ENCODE peak calls at places on chromosome 4, in nine cellular contexts. J is A549, I is colonic mucosa, Y is PC-9, A is cardiac muscle cell, U is PC-3, O is testis, G is IMR-90, D is left lung. K is an unnamed sample. For H3K9me3 and H3K4me1, the result is how much of the 10 kb centered on the place peaks cover.

GRCh38 chr4:26992657-26993361 is 132.2 kb downstream of the STIM2 start:
- DNase-seq in G (peak), U (no peak), Y (no peak), J (no peak), O (peak), D (no peak), I (no peak), A (peak), K (no peak)

GRCh38 chr4:109873791-109874514 is 26.0 kb downstream of the LRIT3 start:
- DNase-seq in O (no peak), U (peak), D (no peak), G (peak), Y (no peak), I (no peak), A (no peak), J (no peak), K (no peak)

GRCh38 chr4:173370130-173370476 is 651 bp upstream of the SAP30 start:
- DNase-seq in I (no peak), D (peak), A (no peak), O (peak), Y (no peak), J (peak), G (no peak), U (no peak), K (peak)

GRCh38 chr4:2745981-2746806 is 9.9 kb downstream of the TNIP2 start:
- DNase-seq in A (no peak), U (peak), G (peak), I (no peak), O (no peak), D (peak), J (peak), Y (peak), K (no peak)

GRCh38 chr4:23877758-23878229 is 12.1 kb downstream of the PPARGC1A start:
- DNase-seq in G (peak), Y (no peak), U (no peak), J (no peak), I (peak), O (no peak), D (no peak), A (no peak), K (no peak)

GRCh38 chr4:108060164-108060563 is 70.5 kb downstream of the HADH start:
- DNase-seq in A (peak), U (peak), D (no peak), Y (no peak), I (no peak), G (peak), J (peak), O (peak), K (peak)

GRCh38 chr4:153014460-153014859 is 78.3 kb downstream of the FHDC1 start:
- DNase-seq in G (peak), O (no peak), A (no peak), Y (no peak), D (no peak), U (no peak), I (no peak), J (no peak), K (no peak)

GRCh38 chr4:120922390-120923200 is at the start of gene PRDM5:
- DNase-seq in Y (no peak), U (peak), J (peak), G (peak), I (peak), D (peak), A (peak), O (peak), K (no peak)

GRCh38 chr4:87521757-87522374 is 7.3 kb downstream of the SPARCL1 start:
- DNase-seq in Y (peak), U (peak), O (no peak), D (no peak), J (no peak), G (peak), A (no peak), I (no peak), K (no peak)

GRCh38 chr4:94127707-94128328 is 79.8 kb upstream of the SMARCAD1 start:
- DNase-seq in Y (no peak), I (no peak), A (peak), G (peak), D (no peak), O (no peak), J (peak), U (peak), K (no peak)

GRCh38 chr4:2515835-2516550 is 20.5 kb upstream of the FAM193A start:
- DNase-seq in G (no peak), A (no peak), Y (no peak), O (peak), I (no peak), J (no peak), U (no peak), D (no peak), K (no peak)

GRCh38 chr4:81052119-81053068 is 21.9 kb downstream of the BMP3 start:
- DNase-seq in A (peak), I (peak), Y (peak), U (peak), D (peak), O (peak), J (no peak), G (peak), K (peak)

GRCh38 chr4:184437988-184438774 is 36.2 kb downstream of the IRF2 start:
- DNase-seq in A (no peak), G (peak), D (no peak), U (no peak), Y (no peak), O (no peak), I (no peak), J (no peak), K (no peak)

GRCh38 chr4:98546910-98547544 is 111.4 kb downstream of the TSPAN5 start:
- DNase-seq in O (peak), A (no peak), D (no peak), Y (no peak), J (no peak), I (no peak), G (peak), U (no peak), K (no peak)

GRCh38 chr4:3868146-3868840 is 102.1 kb downstream of the ADRA2C start:
- DNase-seq in D (no peak), Y (no peak), J (no peak), G (peak), I (no peak), A (peak), U (peak), O (no peak), K (peak)

GRCh38 chr4:76198411-76199237 is 15.0 kb downstream of the SCARB2 start:
- DNase-seq in O (peak), J (no peak), Y (no peak), G (peak), D (peak), U (peak), A (peak), I (peak), K (no peak)

GRCh38 chr4:13536607-13537006 is 7.7 kb downstream of the NKX3-2 start:
- DNase-seq in Y (no peak), G (no peak), J (no peak), U (no peak), D (no peak), O (no peak), A (no peak), I (no peak), K (no peak)
- H3K9me3 ChIP-seq in Y (under half), G (under half), J (under half), U (under half), D (under half), O (under half), A (under half), I (under half), K (under half)

GRCh38 chr4:51858605-51859211 is 15.8 kb downstream of the DCUN1D4 start:
- DNase-seq in O (no peak), G (peak), A (no peak), U (no peak), J (no peak), D (no peak), I (no peak), Y (no peak), K (no peak)
- H3K4me1 ChIP-seq in O (under half), G (under half), A (under half), U (under half), J (under half), D (under half), I (under half), Y (under half), K (under half)

DNA sequence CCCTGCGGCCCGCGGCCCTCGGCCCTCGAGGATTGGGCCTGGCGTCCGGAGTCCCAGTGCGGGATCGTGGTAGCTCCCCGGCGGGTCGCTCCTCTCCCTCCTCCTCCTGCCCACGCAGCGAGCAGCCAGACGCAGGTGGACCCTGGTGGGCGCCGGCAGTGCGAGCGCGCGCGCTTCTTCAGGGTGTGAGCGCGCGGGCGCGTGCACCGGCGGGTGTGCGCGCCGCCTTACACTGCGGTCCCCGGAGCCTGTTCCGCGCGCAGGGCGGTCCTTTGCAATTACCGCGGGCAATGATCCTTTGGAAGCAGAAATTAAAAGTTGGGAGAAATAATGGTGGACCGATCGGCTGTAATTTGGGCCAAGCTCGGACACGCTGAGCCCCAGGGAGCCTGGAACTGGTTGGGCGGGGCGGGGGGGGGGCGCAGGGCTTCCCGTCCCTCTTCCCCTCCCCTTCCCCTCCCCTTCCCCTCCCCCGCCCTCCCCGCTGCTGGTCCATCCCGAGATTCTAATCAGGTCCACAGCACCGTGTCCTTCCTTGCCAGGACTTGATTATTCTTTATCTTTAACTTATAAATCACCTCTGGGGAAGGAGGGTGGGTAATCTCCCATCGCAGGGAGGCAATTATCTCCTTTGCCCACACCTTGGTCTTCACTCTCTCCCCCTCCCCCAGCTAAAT is 1.6 kb upstream of the NKX1-1 start:
- DNase-seq in Y (no peak), I (no peak), G (no peak), D (no peak), J (no peak), O (no peak), A (no peak), U (no peak), K (no peak)
- H3K4me3 ChIP-seq in Y (no peak), I (no peak), G (no peak), D (no peak), J (no peak), O (no peak), A (no peak), U (no peak), K (no peak)

DNA sequence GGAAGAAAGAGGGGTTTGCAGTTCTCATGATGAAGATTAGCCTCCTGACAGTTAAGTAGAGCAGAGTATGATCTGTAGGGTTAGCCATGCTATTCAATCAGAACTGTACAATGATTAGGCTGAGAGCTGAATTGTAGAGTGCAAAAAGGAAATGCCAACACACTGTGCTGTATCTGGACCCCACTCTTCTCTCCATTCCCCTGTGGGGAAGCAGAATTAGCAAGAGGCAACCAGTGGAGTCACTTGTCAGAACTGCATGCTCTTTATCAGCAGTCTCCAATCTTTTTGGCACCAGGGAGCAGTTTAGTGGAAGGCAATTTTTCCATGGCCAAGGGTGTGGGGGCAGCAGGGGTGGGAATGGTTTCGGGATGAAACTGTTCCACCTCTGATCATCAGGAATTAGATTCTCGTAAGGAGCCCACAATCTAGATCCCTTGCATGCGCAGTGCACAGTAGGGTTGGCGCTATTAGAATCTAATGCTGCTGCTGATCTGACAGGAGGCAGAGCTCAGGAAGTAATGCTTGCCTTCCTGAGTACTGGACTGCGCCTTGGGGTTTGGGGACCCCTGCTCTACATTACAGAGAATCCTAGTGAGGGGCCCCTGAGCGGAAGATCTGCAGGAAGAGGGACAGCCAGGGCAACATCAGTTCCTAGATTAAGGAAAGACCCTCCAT is 19.4 kb downstream of the TBC1D9 start:
- DNase-seq in I (no peak), D (no peak), J (no peak), A (no peak), U (no peak), O (no peak), Y (no peak), G (peak), K (no peak)
- H3K9me3 ChIP-seq in I (under half), D (under half), J (under half), A (under half), U (under half), O (under half), Y (under half), G (under half), K (under half)

DNA sequence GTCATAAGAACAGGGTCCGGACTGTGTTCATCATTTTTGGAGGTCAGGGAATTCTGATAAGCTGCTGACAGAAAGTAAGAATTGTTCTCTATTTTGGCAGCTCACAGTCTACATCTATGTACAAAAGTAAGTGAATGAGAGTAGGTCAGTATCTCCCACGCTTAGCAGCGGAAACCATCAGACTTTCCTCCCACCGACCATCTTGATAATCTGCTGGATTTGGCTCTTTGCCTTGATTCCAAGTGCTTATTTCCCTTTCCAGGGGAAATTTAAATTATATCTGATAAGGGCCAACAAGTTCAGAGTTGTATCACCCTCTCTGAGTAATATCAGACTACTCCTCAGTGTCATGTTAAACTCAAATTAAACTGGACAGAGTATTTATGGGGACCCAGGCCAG is 118.0 kb downstream of the CAMK2D start:
- DNase-seq in A (no peak), Y (no peak), D (no peak), I (no peak), J (no peak), G (no peak), U (no peak), O (peak), K (no peak)
- H3K4me1 ChIP-seq in A (under half), Y (under half), D (under half), I (under half), J (half or more), G (under half), U (under half), O (under half), K (under half)